ENCODE peak calls at places on chromosomes 3 and 15, in five cellular contexts. A is HCT116, X is H1, Z is GM12878, P is K562. B is an unnamed sample.
A peak's percentile ranks its signal among the peaks of the same experiment; 100 is the strongest.

GRCh38 chr15:77107531-77108355 is 36.8 kb upstream of the TSPAN3 start:
- DNase-seq in P (peak; percentile 49), A (no peak), Z (no peak), X (peak; percentile 72), B (peak; percentile 41)

GRCh38 chr15:79977431-79977940 is 6.5 kb upstream of the BCL2A1 start:
- DNase-seq in X (no peak), P (peak; percentile 38), Z (peak; percentile 76), A (no peak), B (no peak)

GRCh38 chr15:100601158-100601557 is 826 bp downstream of the LINS1 start:
- DNase-seq in A (no peak), P (peak; percentile 16), Z (no peak), X (no peak), B (no peak)

GRCh38 chr3:58560771-58561311 is 16.4 kb downstream of the FAM107A start:
- DNase-seq in Z (no peak), A (no peak), X (peak; percentile 78), P (no peak), B (peak; percentile 76)

GRCh38 chr3:55458398-55458797 is 28.7 kb downstream of the WNT5A start:
- DNase-seq in A (no peak), Z (no peak), X (peak; percentile 29), P (no peak), B (no peak)

GRCh38 chr15:71743861-71744382 is 66.4 kb upstream of the NR2E3 start:
- DNase-seq in X (peak; percentile 60), A (no peak), P (peak; percentile 45), Z (no peak), B (peak; percentile 39)

GRCh38 chr3:57753016-57753415 is 3.1 kb upstream of the SLMAP start:
- DNase-seq in X (no peak), P (no peak), Z (no peak), A (no peak), B (no peak)

GRCh38 chr3:82353281-82354171 is 592.1 kb upstream of the GBE1 start:
- DNase-seq in X (no peak), Z (no peak), A (no peak), P (no peak), B (no peak)

GRCh38 chr15:87483468-87483867 is 773.1 kb downstream of the NTRK3 start:
- DNase-seq in Z (no peak), X (no peak), A (no peak), P (no peak), B (no peak)

GRCh38 chr3:197023241-197023997 is 6.2 kb downstream of the MELTF start:
- DNase-seq in Z (peak; percentile 76), X (no peak), P (no peak), A (no peak), B (no peak)

GRCh38 chr15:89489376-89489775 is 7.0 kb downstream of the RHCG start:
- DNase-seq in P (no peak), Z (no peak), X (no peak), A (no peak), B (no peak)

DNA sequence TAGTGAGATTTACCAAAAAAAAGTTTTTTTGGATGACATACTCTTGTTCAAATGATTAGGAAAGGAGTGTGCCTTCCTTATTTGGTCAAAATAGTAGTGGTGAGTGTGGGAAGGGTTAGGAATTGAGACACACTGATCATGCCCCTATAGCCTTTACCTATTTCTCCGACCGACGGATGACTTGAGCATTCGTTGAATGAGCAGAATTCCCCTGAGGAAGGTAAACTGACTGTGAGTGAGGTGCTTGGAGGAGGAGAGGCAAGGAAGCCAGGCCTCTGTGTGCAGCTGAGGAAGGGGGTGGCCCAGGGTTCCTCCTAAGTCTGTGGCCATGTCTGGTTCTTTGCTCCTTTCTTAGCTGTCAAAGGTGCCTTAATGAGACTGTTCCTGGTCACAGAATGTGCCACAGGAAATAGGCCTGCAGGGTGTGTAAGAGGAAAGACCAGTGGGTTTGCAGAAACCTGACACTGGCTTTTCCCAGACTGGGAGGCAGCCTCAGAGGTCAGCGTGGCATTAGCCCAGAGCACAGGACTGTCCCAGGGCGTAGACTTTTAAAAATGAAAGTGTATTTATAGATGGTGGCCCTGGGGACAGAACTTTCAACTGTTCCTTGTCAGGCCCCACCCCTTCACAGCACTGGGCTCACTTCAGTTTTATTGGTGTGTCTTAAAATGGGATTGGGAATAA is 307.7 kb upstream of the C2CD4B start:
- DNase-seq in Z (no peak), X (no peak), P (no peak), A (no peak), B (peak; percentile 54)
- H3K4me1 ChIP-seq in Z (peaks cover 4% of the 10 kb centered on the region), X (peaks cover 11% of the 10 kb centered on the region), P (no peaks in the 10 kb centered on the region), A (peaks cover 10% of the 10 kb centered on the region), B (peaks cover 31% of the 10 kb centered on the region)

GRCh38 chr15:99322643-99323405 is 71.5 kb downstream of the LRRC28 start:
- DNase-seq in P (no peak), A (no peak), Z (no peak), X (no peak), B (peak; percentile 53)

GRCh38 chr15:99324700-99325099 is 73.4 kb downstream of the LRRC28 start:
- DNase-seq in A (no peak), Z (no peak), P (no peak), X (no peak), B (no peak)

GRCh38 chr15:99321477-99321876 is 70.2 kb downstream of the LRRC28 start:
- DNase-seq in Z (no peak), A (no peak), P (no peak), X (no peak), B (no peak)

GRCh38 chr15:99326235-99326634 is 75.0 kb downstream of the LRRC28 start:
- DNase-seq in P (no peak), X (no peak), A (no peak), Z (no peak), B (peak; percentile 74)

GRCh38 chr15:99324082-99324620 is 72.9 kb downstream of the LRRC28 start:
- DNase-seq in X (no peak), Z (peak; percentile 62), P (no peak), A (peak; percentile 76), B (no peak)
- TF ChIP-seq SP1 in X (no peak), Z (no peak), P (no peak), A (peak; percentile 64), B (no peak)

DNA sequence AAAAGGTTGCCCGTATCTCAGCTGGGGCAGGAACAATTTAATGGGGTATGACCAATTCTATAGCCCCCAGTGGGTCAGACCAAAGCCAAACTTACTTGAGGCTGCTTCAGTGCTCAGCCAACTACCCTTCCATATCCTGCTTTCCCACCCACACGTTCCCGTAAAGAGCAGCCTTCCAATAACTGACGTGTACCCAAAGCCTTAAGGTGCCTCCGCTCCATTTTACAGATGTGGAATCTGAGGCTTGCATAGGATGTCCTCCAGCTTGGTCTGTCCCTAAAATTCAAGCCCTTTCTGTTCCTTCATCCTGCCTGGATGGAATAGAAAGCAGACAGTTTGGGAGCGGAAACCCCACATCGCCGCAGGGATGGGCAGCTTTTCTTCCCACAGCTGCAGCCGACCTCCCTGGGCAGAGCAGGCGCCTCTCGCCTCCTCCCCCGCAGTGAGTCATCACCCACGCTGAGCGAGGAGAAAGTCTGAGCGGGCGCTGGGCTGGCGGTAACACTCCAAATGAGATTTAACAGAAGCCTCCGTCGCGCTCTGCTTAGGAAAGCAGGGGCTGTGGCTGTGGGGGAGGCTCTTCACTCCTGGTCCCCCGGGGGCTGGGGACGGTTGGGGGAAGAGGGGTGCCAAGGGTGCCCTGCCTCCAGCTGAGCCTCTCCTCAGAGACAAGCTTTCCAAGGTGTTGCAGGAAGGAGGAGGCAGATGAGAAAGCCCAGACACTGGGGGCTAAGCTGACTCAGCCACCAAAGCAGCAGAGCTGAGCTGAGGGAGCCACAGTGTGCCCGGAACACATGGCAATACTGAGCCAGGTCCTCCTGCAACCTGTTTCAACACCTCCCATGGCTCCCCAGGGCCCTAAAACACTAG is 57.8 kb upstream of the HRH1 start:
- DNase-seq in P (peak; percentile 72), X (peak; percentile 55), A (peak; percentile 74), Z (no peak), B (no peak)
- TF ChIP-seq POLR2AphosphoS5 in P (no peak), X (no peak), A (peak; percentile 57), Z (no peak), B (no peak)

DNA sequence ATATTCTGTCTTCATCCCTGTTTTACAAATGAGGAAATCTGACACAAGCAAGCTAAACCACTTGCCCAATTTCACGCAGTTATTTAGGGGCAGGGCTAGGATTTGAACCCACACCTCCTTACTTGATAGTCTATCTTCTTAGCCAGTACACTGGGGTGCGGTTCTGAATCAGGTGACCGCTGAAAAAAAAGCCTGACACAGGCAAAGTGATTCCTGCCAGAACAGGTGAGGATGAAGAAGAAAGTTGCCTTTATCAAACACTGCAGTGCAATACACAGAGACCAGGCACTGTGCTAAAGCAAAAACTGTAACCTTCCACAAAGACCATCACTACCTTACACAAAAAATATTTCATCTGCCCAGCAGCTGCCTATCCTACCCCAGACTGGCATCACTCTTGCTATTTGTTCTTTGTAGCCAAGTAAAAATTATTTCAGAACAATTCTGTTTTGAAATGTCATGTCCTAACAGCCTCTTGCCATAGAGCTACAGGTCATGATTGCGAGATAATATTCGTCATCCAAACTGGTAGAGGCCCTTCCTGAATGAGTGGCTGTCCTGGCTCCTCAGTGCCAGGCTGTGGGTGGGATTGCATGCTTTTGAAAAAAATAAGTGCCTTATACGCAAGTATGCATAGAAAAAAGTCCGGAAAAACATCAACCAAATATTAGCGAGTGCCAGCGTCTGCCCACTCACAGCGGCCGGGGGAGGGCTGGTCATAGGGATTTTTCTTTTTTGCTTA is 142.3 kb upstream of the TPM1 start:
- DNase-seq in Z (no peak), P (no peak), A (no peak), X (no peak), B (no peak)
- H3K4me1 ChIP-seq in Z (no peaks in the 10 kb centered on the region), P (peaks cover 4% of the 10 kb centered on the region), A (peaks cover 23% of the 10 kb centered on the region), X (peaks cover 13% of the 10 kb centered on the region), B (peaks cover 69% of the 10 kb centered on the region)

GRCh38 chr3:3729261-3729660 is 70.0 kb upstream of the LRRN1 start:
- DNase-seq in Z (no peak), A (no peak), X (no peak), P (no peak), B (no peak)
- TF ChIP-seq SP1 in Z (no peak), A (no peak), X (no peak), P (no peak), B (no peak)

GRCh38 chr15:32965897-32966296 is 228.6 kb downstream of the FMN1 start:
- DNase-seq in Z (no peak), A (no peak), X (no peak), P (no peak), B (no peak)

GRCh38 chr15:32966512-32966911 is 228.0 kb downstream of the FMN1 start:
- DNase-seq in Z (no peak), P (no peak), A (no peak), X (no peak), B (no peak)

GRCh38 chr15:32974691-32975090 is 219.8 kb downstream of the FMN1 start:
- DNase-seq in X (no peak), A (no peak), P (no peak), Z (no peak), B (no peak)

DNA sequence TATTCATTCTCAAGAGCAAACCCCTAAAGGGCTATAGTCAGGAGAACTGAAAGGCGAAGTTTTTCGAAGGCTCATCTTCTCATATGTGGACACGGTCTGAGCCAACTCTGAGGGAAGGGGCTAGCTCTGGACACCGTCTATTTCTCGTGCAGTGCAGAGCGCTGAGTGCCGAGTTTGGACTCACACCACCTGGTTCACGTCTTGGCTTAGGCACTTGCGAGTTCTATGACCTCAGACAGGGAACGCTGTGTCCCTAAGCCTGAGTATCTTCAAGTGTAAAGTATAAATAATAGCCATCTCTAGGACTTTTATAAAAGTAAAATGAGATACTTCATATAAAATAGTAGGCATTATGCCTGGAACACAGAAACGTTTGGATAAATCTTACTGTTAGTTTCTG is 223.7 kb downstream of the FMN1 start:
- DNase-seq in P (no peak), Z (no peak), X (no peak), A (no peak), B (no peak)
- TF ChIP-seq POLR2AphosphoS5 in P (no peak), Z (no peak), X (no peak), A (no peak), B (no peak)

B was measured in HepG2.